ENCODE peak calls at places on chromosome 11, in eight cellular contexts. Z is H1, W is transverse colon, X is tibial nerve, Y is stomach, M is heart right ventricle, Q is breast epithelium, K is GM23338. S is an unnamed sample.

GRCh38 chr11:36509265-36509664 is 807 bp downstream of the TRAF6 start:
- DNase-seq in W (no peak), Y (no peak), Q (no peak), K (peak; percentile 35), M (no peak), X (no peak), Z (no peak), S (peak; percentile 51)

GRCh38 chr11:114307524-114308203 is 11.5 kb downstream of the NNMT start:
- DNase-seq in Q (peak; percentile 73), W (no peak), X (peak; percentile 66), Z (no peak), M (peak; percentile 71), K (no peak), Y (peak; percentile 60), S (peak; percentile 89)

GRCh38 chr11:17786824-17787525 is 52.4 kb downstream of the KCNC1 start:
- DNase-seq in W (no peak), Z (no peak), M (no peak), Y (no peak), X (no peak), Q (no peak), K (no peak), S (peak; percentile 87)

GRCh38 chr11:133956650-133957633 is at the start of gene IGSF9B:
- DNase-seq in Q (peak; percentile 82), K (peak; percentile 94), Y (peak; percentile 89), W (peak; percentile 89), X (peak; percentile 63), Z (peak; percentile 47), M (peak; percentile 86), S (peak; percentile 56)

GRCh38 chr11:115808351-115808940 is 304.2 kb upstream of the CADM1 start:
- DNase-seq in M (no peak), Z (no peak), X (no peak), K (no peak), W (no peak), Q (no peak), Y (no peak), S (no peak)

GRCh38 chr11:35918716-35919115 is 25.1 kb upstream of the LDLRAD3 start:
- DNase-seq in Y (no peak), X (no peak), Z (no peak), M (no peak), W (no peak), Q (no peak), K (no peak), S (no peak)

GRCh38 chr11:27443746-27444465 is 28.7 kb downstream of the LGR4 start:
- DNase-seq in Z (no peak), W (no peak), K (peak; percentile 67), Q (no peak), Y (no peak), M (no peak), X (no peak), S (no peak)

GRCh38 chr11:103944251-103944944 is 92.0 kb upstream of the DDI1 start:
- DNase-seq in Z (no peak), K (no peak), Y (no peak), X (no peak), M (no peak), W (no peak), Q (no peak), S (no peak)

GRCh38 chr11:117458275-117459120 is 130.8 kb downstream of the CEP164 start:
- DNase-seq in Q (no peak), W (no peak), Y (no peak), Z (no peak), M (no peak), X (no peak), K (no peak), S (no peak)

GRCh38 chr11:19498986-19499669 is 213.5 kb upstream of the NAV2 start:
- DNase-seq in X (no peak), W (no peak), Y (no peak), Q (no peak), K (no peak), Z (no peak), M (no peak), S (peak; percentile 39)

GRCh38 chr11:58866788-58867187 is 22.3 kb upstream of the GLYATL2 start:
- DNase-seq in K (no peak), Y (no peak), Q (no peak), M (no peak), Z (no peak), W (no peak), X (no peak), S (no peak)

GRCh38 chr11:86374586-86374985 is at the start of gene CCDC81:
- DNase-seq in M (no peak), Q (no peak), X (no peak), Y (no peak), W (no peak), K (peak; percentile 95), Z (peak; percentile 49), S (peak; percentile 35)

GRCh38 chr11:75275581-75275980 is 35.0 kb downstream of the TPBGL start:
- DNase-seq in Y (peak; percentile 57), M (no peak), Z (no peak), K (peak; percentile 62), X (no peak), Q (no peak), W (peak; percentile 65), S (no peak)

GRCh38 chr11:2303627-2304155 is 1.9 kb downstream of the TSPAN32 start:
- DNase-seq in X (no peak), M (peak; percentile 75), Q (peak; percentile 15), K (no peak), Z (no peak), W (no peak), Y (peak; percentile 79), S (no peak)
- H3K4me1 ChIP-seq in X (peaks cover 41% of the 10 kb centered on the region), M (peaks cover 40% of the 10 kb centered on the region), Q (no peaks in the 10 kb centered on the region), K (no peaks in the 10 kb centered on the region), Z (peaks cover 3% of the 10 kb centered on the region), W (peaks cover 34% of the 10 kb centered on the region), Y (peaks cover 69% of the 10 kb centered on the region), S (peaks cover 11% of the 10 kb centered on the region)

DNA sequence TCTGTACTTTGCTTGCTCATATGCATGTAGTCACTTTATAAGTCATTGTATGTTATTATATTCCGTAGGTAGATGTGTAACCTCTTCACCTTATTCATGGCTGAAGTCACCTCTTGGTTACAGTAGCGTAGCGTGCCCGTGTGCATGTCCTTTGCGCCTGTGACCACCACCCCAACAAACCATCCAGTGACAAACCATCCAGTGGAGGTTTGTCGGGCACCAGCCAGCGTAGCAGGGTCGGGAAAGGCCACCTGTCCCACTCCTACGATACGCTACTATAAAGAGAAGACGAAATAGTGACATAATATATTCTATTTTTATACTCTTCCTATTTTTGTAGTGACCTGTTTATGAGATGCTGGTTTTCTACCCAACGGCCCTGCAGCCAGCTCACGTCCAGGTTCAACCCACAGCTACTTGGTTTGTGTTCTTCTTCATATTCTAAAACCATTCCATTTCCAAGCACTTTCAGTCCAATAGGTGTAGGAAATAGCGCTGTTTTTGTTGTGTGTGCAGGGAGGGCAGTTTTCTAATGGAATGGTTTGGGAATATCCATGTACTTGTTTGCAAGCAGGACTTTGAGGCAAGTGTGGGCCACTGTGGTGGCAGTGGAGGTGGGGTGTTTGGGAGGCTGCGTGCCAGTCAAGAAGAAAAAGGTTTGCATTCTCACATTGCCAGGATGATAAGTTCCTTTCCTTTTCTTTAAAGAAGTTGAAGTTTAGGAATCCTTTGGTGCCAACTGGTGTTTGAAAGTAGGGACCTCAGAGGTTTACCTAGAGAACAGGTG is 11.1 kb downstream of the CCND1 start:
- DNase-seq in X (no peak), Y (no peak), K (no peak), W (no peak), Q (no peak), M (no peak), Z (no peak), S (no peak)
- H3K4me1 ChIP-seq in X (peaks cover 13% of the 10 kb centered on the region), Y (no peaks in the 10 kb centered on the region), K (no peaks in the 10 kb centered on the region), W (no peaks in the 10 kb centered on the region), Q (no peaks in the 10 kb centered on the region), M (no peaks in the 10 kb centered on the region), Z (no peaks in the 10 kb centered on the region), S (peaks cover 11% of the 10 kb centered on the region)

DNA sequence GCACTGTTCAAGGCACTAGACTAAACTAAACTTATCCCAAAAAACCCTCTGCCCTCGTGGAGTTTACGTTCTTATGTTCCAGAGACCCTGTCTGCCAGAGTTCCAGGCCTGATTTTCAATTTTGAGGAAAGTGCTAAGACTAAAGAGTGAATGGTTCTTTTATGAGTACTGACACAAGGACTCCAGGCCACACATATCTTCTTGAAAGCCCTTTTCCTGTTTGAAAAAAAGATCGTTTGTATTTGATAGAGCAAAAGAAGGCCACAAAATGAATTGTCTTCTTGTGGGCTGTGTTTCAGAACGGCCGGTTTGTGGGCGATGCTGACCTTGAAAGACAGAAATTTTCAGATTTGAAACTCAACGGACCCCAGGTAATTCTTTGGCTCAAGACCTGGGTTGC is 32.1 kb downstream of the CTNND1 start:
- DNase-seq in Q (no peak), K (no peak), Z (no peak), X (no peak), M (no peak), W (no peak), Y (no peak), S (no peak)
- H3K4me1 ChIP-seq in Q (no peaks in the 10 kb centered on the region), K (peaks cover 10% of the 10 kb centered on the region), Z (no peaks in the 10 kb centered on the region), X (peaks cover 48% of the 10 kb centered on the region), M (peaks cover 45% of the 10 kb centered on the region), W (peaks cover 48% of the 10 kb centered on the region), Y (peaks cover 78% of the 10 kb centered on the region), S (peaks cover 8% of the 10 kb centered on the region)

GRCh38 chr11:122159861-122160260 is 43.8 kb upstream of the BLID start:
- DNase-seq in Y (no peak), K (no peak), Q (no peak), X (no peak), Z (no peak), W (no peak), M (no peak), S (no peak)

GRCh38 chr11:122165972-122166371 is 50.0 kb upstream of the BLID start:
- DNase-seq in M (no peak), Q (no peak), Z (no peak), X (no peak), W (no peak), K (no peak), Y (no peak), S (no peak)

GRCh38 chr11:122161191-122161590 is 45.2 kb upstream of the BLID start:
- DNase-seq in Z (no peak), M (no peak), W (no peak), Y (no peak), Q (no peak), K (no peak), X (no peak), S (no peak)

GRCh38 chr11:122162095-122162494 is 46.1 kb upstream of the BLID start:
- DNase-seq in M (no peak), K (no peak), Q (no peak), Z (no peak), X (no peak), Y (no peak), W (no peak), S (no peak)

DNA sequence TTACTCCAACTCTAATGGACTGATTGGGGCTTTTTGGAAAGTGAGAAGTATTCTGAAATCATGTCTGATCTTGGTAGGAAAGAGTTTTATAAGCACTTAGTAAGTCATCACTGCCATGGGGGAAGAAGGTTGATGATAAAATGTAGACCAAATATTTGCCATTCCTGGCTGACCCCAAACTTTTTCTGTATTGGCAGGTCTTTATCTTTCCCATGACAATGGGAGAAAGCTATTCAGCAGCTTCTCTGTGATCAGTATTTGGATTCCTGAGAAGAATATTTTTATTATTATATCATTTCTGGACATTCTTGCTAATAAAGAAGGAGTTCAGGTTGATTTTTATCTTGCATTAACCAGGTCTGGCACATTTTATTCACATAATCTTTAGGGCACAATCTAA is 47.4 kb upstream of the BLID start:
- DNase-seq in X (no peak), Q (no peak), M (no peak), W (no peak), K (no peak), Z (no peak), Y (no peak), S (peak; percentile 89)
- H3K4me1 ChIP-seq in X (peaks cover 19% of the 10 kb centered on the region), Q (no peaks in the 10 kb centered on the region), M (no peaks in the 10 kb centered on the region), W (no peaks in the 10 kb centered on the region), K (peaks cover 32% of the 10 kb centered on the region), Z (peaks cover 6% of the 10 kb centered on the region), Y (peaks cover 38% of the 10 kb centered on the region), S (peaks cover 97% of the 10 kb centered on the region)

GRCh38 chr11:124749920-124750319 is 2.1 kb downstream of the VSIG2 start:
- DNase-seq in Z (no peak), X (no peak), Q (no peak), W (no peak), Y (no peak), K (no peak), M (no peak), S (no peak)
- H3K4me1 ChIP-seq in Z (peaks cover 30% of the 10 kb centered on the region), X (peaks cover 11% of the 10 kb centered on the region), Q (no peaks in the 10 kb centered on the region), W (peaks cover 39% of the 10 kb centered on the region), Y (peaks cover 76% of the 10 kb centered on the region), K (peaks cover 37% of the 10 kb centered on the region), M (peaks cover 56% of the 10 kb centered on the region), S (peaks cover 42% of the 10 kb centered on the region)